ENCODE peak calls at places on chromosomes 2 and 18, in five cellular contexts. K, Y, M, X and A are unnamed samples.
A peak's percentile ranks its signal among the peaks of the same experiment; 100 is the strongest.

GRCh38 chr2:194822657-194823056 is 834.4 kb upstream of the SLC39A10 start:
- DNase-seq in X (no peak), M (no peak), Y (no peak), K (no peak), A (no peak)

GRCh38 chr2:18790465-18791171 is 201.2 kb upstream of the NT5C1B start:
- DNase-seq in Y (no peak), K (no peak), X (no peak), M (no peak), A (no peak)

GRCh38 chr2:65345626-65346025 is 86.8 kb downstream of the SPRED2 start:
- DNase-seq in X (no peak), M (no peak), Y (no peak), K (no peak), A (no peak)

GRCh38 chr2:48946444-48947048 is 191.0 kb upstream of the LHCGR start:
- DNase-seq in M (peak; percentile 20), Y (peak; percentile 62), K (peak; percentile 7), X (peak; percentile 1), A (peak; percentile 23)

GRCh38 chr2:47271054-47272000 is 116.2 kb upstream of the STPG4 start:
- DNase-seq in Y (no peak), K (no peak), M (no peak), X (no peak), A (no peak)

GRCh38 chr18:22314406-22314805 is 103.3 kb downstream of the CTAGE1 start:
- DNase-seq in M (no peak), K (no peak), Y (no peak), X (peak; percentile 57), A (no peak)

GRCh38 chr2:6072757-6073156 is 380.6 kb downstream of the SOX11 start:
- DNase-seq in M (no peak), X (no peak), Y (no peak), K (no peak), A (no peak)

GRCh38 chr2:108910541-108911396 is 78.3 kb downstream of the EDAR start:
- DNase-seq in M (no peak), Y (no peak), X (no peak), K (no peak), A (no peak)

GRCh38 chr2:174667461-174667860 is 69.9 kb upstream of the WIPF1 start:
- DNase-seq in Y (no peak), M (no peak), X (no peak), K (no peak), A (no peak)

GRCh38 chr18:79566841-79567370 is 112.7 kb upstream of the CTDP1 start:
- DNase-seq in X (no peak), K (no peak), M (no peak), Y (no peak), A (no peak)

GRCh38 chr2:220779918-220780317 is 792.2 kb downstream of the EPHA4 start:
- DNase-seq in Y (no peak), X (no peak), K (no peak), M (no peak), A (no peak)

GRCh38 chr2:233823731-233824121 is 30.6 kb downstream of the HJURP start:
- DNase-seq in Y (no peak), K (no peak), M (no peak), X (no peak), A (no peak)

GRCh38 chr2:120992791-120993555 is 257.3 kb downstream of the GLI2 start:
- DNase-seq in M (no peak), X (no peak), Y (no peak), K (no peak), A (no peak)

GRCh38 chr2:39516347-39517101 is 79.4 kb upstream of the MAP4K3 start:
- DNase-seq in K (no peak), M (peak; percentile 60), X (no peak), Y (peak; percentile 85), A (no peak)